ENCODE peak calls at places on chromosomes 11 and 22, in ten cellular contexts. One of them, this sample, is unnamed.

GRCh38 chr11:34564406-34564805 is 50.8 kb upstream of the ELF5 start:
- DNase-seq in spleen: no peak
- DNase-seq in OCI-LY7: no peak
- DNase-seq in GM12865: no peak
- DNase-seq in GM23338: peak
- DNase-seq in SK-N-SH: no peak
- DNase-seq in heart left ventricle: no peak
- DNase-seq in psoas muscle: no peak
- DNase-seq in tibial nerve: no peak
- DNase-seq in AG04450: no peak
- DNase-seq in this sample: no peak

GRCh38 chr11:68844376-68844775 is 2.7 kb upstream of the CPT1A start:
- DNase-seq in spleen: no peak
- DNase-seq in OCI-LY7: no peak
- DNase-seq in GM12865: no peak
- DNase-seq in GM23338: no peak
- DNase-seq in SK-N-SH: no peak
- DNase-seq in heart left ventricle: no peak
- DNase-seq in psoas muscle: no peak
- DNase-seq in tibial nerve: no peak
- DNase-seq in AG04450: no peak
- DNase-seq in this sample: no peak

GRCh38 chr11:128399722-128400121 is 187.6 kb downstream of the ETS1 start:
- DNase-seq in spleen: no peak
- DNase-seq in OCI-LY7: no peak
- DNase-seq in GM12865: no peak
- DNase-seq in GM23338: no peak
- DNase-seq in SK-N-SH: no peak
- DNase-seq in heart left ventricle: no peak
- DNase-seq in psoas muscle: no peak
- DNase-seq in tibial nerve: no peak
- DNase-seq in AG04450: no peak
- DNase-seq in this sample: no peak

GRCh38 chr11:32448232-32448631 is 12.9 kb upstream of the WT1 start:
- DNase-seq in spleen: no peak
- DNase-seq in OCI-LY7: peak
- DNase-seq in GM12865: peak
- DNase-seq in GM23338: peak
- DNase-seq in SK-N-SH: no peak
- DNase-seq in heart left ventricle: no peak
- DNase-seq in psoas muscle: no peak
- DNase-seq in tibial nerve: no peak
- DNase-seq in AG04450: no peak
- DNase-seq in this sample: no peak

GRCh38 chr11:109697140-109697843 is 275.3 kb downstream of the C11orf87 start:
- DNase-seq in spleen: peak
- DNase-seq in OCI-LY7: peak
- DNase-seq in GM12865: peak
- DNase-seq in GM23338: peak
- DNase-seq in SK-N-SH: peak
- DNase-seq in heart left ventricle: no peak
- DNase-seq in psoas muscle: no peak
- DNase-seq in tibial nerve: no peak
- DNase-seq in AG04450: peak
- DNase-seq in this sample: no peak

GRCh38 chr11:120337133-120337895 is 1.1 kb downstream of the ARHGEF12 start:
- DNase-seq in spleen: peak
- DNase-seq in OCI-LY7: peak
- DNase-seq in GM12865: peak
- DNase-seq in GM23338: peak
- DNase-seq in SK-N-SH: peak
- DNase-seq in heart left ventricle: no peak
- DNase-seq in psoas muscle: peak
- DNase-seq in tibial nerve: peak
- DNase-seq in AG04450: no peak
- DNase-seq in this sample: no peak

GRCh38 chr22:31400023-31400397 is 606 bp downstream of the DRG1 start:
- DNase-seq in spleen: no peak
- DNase-seq in OCI-LY7: no peak
- DNase-seq in GM12865: peak
- DNase-seq in GM23338: peak
- DNase-seq in SK-N-SH: no peak
- DNase-seq in heart left ventricle: no peak
- DNase-seq in psoas muscle: no peak
- DNase-seq in tibial nerve: no peak
- DNase-seq in AG04450: no peak
- DNase-seq in this sample: no peak

GRCh38 chr11:2196970-2197770 is 25.6 kb upstream of the TH start:
- DNase-seq in spleen: peak
- DNase-seq in OCI-LY7: peak
- DNase-seq in GM12865: peak
- DNase-seq in GM23338: peak
- DNase-seq in SK-N-SH: peak
- DNase-seq in heart left ventricle: peak
- DNase-seq in psoas muscle: peak
- DNase-seq in tibial nerve: peak
- DNase-seq in AG04450: peak
- DNase-seq in this sample: no peak

GRCh38 chr22:39932918-39933649 is 27.1 kb upstream of the TMA7B start:
- DNase-seq in spleen: no peak
- DNase-seq in OCI-LY7: peak
- DNase-seq in GM12865: peak
- DNase-seq in GM23338: peak
- DNase-seq in SK-N-SH: no peak
- DNase-seq in heart left ventricle: no peak
- DNase-seq in psoas muscle: no peak
- DNase-seq in tibial nerve: no peak
- DNase-seq in AG04450: no peak
- DNase-seq in this sample: no peak

GRCh38 chr22:17565986-17566687 is 2.8 kb downstream of the SLC25A18 start:
- DNase-seq in spleen: no peak
- DNase-seq in OCI-LY7: no peak
- DNase-seq in GM12865: no peak
- DNase-seq in GM23338: no peak
- DNase-seq in SK-N-SH: no peak
- DNase-seq in heart left ventricle: no peak
- DNase-seq in psoas muscle: no peak
- DNase-seq in tibial nerve: no peak
- DNase-seq in AG04450: no peak
- DNase-seq in this sample: no peak

GRCh38 chr11:48017105-48017874 is 36.9 kb downstream of the PTPRJ start:
- DNase-seq in spleen: peak
- DNase-seq in OCI-LY7: peak
- DNase-seq in GM12865: no peak
- DNase-seq in GM23338: no peak
- DNase-seq in SK-N-SH: no peak
- DNase-seq in heart left ventricle: no peak
- DNase-seq in psoas muscle: no peak
- DNase-seq in tibial nerve: no peak
- DNase-seq in AG04450: no peak
- DNase-seq in this sample: no peak

GRCh38 chr11:107508201-107508857 is 50.7 kb upstream of the CWF19L2 start:
- DNase-seq in spleen: no peak
- DNase-seq in OCI-LY7: no peak
- DNase-seq in GM12865: no peak
- DNase-seq in GM23338: no peak
- DNase-seq in SK-N-SH: no peak
- DNase-seq in heart left ventricle: no peak
- DNase-seq in psoas muscle: no peak
- DNase-seq in tibial nerve: no peak
- DNase-seq in AG04450: no peak
- DNase-seq in this sample: no peak

GRCh38 chr22:39454385-39454871 is 2.4 kb upstream of the MGAT3 start:
- DNase-seq in spleen: no peak
- DNase-seq in OCI-LY7: no peak
- DNase-seq in GM12865: no peak
- DNase-seq in GM23338: no peak
- DNase-seq in SK-N-SH: no peak
- DNase-seq in heart left ventricle: no peak
- DNase-seq in psoas muscle: no peak
- DNase-seq in tibial nerve: no peak
- DNase-seq in AG04450: no peak
- DNase-seq in this sample: no peak

GRCh38 chr11:130706572-130706971 is 209.7 kb downstream of the SNX19 start:
- DNase-seq in spleen: no peak
- DNase-seq in OCI-LY7: no peak
- DNase-seq in GM12865: no peak
- DNase-seq in GM23338: no peak
- DNase-seq in SK-N-SH: no peak
- DNase-seq in heart left ventricle: no peak
- DNase-seq in psoas muscle: no peak
- DNase-seq in tibial nerve: no peak
- DNase-seq in AG04450: no peak
- DNase-seq in this sample: no peak

GRCh38 chr11:65810046-65810868 is 23.4 kb downstream of the OVOL1 start:
- DNase-seq in spleen: no peak
- DNase-seq in OCI-LY7: peak
- DNase-seq in GM12865: peak
- DNase-seq in GM23338: no peak
- DNase-seq in SK-N-SH: no peak
- DNase-seq in heart left ventricle: no peak
- DNase-seq in psoas muscle: no peak
- DNase-seq in tibial nerve: no peak
- DNase-seq in AG04450: no peak
- DNase-seq in this sample: no peak
- TF ChIP-seq CTCF in spleen: no peak
- TF ChIP-seq CTCF in OCI-LY7: peak
- TF ChIP-seq CTCF in GM12865: no peak
- TF ChIP-seq CTCF in GM23338: no peak
- TF ChIP-seq CTCF in SK-N-SH: no peak
- TF ChIP-seq CTCF in heart left ventricle: no peak
- TF ChIP-seq CTCF in psoas muscle: no peak
- TF ChIP-seq CTCF in tibial nerve: no peak
- TF ChIP-seq CTCF in AG04450: no peak
- TF ChIP-seq CTCF in this sample: no peak

DNA sequence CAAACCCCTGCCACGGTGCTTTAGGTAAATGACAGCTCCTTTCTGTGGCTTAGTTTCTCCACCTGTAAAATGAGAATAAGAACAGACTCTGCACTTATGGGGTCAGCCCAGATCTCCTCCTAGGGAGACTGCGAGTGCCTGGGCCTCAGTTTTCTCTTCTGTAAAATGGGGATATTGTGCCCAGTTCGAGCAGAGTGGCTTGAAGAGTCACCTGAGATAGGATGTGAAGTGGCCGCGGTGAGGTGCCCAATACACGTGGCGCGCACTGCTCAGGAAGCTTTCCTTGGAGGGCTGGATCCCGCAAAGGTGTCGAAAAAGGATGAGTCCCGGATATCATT is 467 bp upstream of the EMID1 start:
- DNase-seq in spleen: no peak
- DNase-seq in OCI-LY7: no peak
- DNase-seq in GM12865: no peak
- DNase-seq in GM23338: peak
- DNase-seq in SK-N-SH: no peak
- DNase-seq in heart left ventricle: no peak
- DNase-seq in psoas muscle: no peak
- DNase-seq in tibial nerve: no peak
- DNase-seq in AG04450: no peak
- DNase-seq in this sample: no peak
- H3K4me3 ChIP-seq in spleen: peak
- H3K4me3 ChIP-seq in OCI-LY7: no peak
- H3K4me3 ChIP-seq in GM12865: peak
- H3K4me3 ChIP-seq in GM23338: peak
- H3K4me3 ChIP-seq in SK-N-SH: peak
- H3K4me3 ChIP-seq in heart left ventricle: peak
- H3K4me3 ChIP-seq in psoas muscle: peak
- H3K4me3 ChIP-seq in tibial nerve: peak
- H3K4me3 ChIP-seq in AG04450: peak
- H3K4me3 ChIP-seq in this sample: peak

DNA sequence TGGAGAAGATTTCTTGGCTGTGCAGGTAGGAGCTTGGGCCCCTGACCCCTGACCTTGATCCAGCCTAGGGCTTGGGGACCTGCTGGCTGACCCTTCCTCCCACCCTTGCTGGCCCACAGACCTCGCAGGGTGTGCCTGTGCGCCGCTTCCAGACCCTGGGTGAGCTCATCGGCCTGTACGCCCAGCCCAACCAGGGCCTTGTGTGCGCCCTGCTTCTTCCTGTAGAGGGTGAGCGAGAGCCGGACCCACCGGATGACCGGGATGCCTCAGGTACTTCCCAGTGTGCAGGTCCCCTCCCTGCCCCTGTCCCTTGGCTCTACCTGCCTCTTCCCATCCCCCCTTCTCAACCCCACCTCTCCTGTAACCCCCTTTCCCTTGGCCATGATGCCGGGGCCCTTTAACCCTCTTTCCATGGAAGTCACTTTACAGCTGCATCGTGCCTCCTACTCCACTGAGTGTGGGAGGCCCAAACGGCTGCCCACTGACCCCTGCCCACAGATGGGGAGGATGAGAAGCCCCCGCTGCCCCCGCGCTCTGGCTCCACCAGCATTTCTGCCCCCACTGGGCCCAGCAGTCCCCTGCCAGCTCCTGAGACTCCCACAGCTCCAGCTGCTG is 3.8 kb downstream of the INPPL1 start:
- DNase-seq in spleen: peak
- DNase-seq in OCI-LY7: no peak
- DNase-seq in GM12865: no peak
- DNase-seq in GM23338: peak
- DNase-seq in SK-N-SH: no peak
- DNase-seq in heart left ventricle: no peak
- DNase-seq in psoas muscle: no peak
- DNase-seq in tibial nerve: no peak
- DNase-seq in AG04450: no peak
- DNase-seq in this sample: no peak
- TF ChIP-seq CTCF in spleen: no peak
- TF ChIP-seq CTCF in OCI-LY7: no peak
- TF ChIP-seq CTCF in GM12865: no peak
- TF ChIP-seq CTCF in GM23338: no peak
- TF ChIP-seq CTCF in SK-N-SH: peak
- TF ChIP-seq CTCF in heart left ventricle: no peak
- TF ChIP-seq CTCF in psoas muscle: no peak
- TF ChIP-seq CTCF in tibial nerve: no peak
- TF ChIP-seq CTCF in AG04450: no peak
- TF ChIP-seq CTCF in this sample: no peak

DNA sequence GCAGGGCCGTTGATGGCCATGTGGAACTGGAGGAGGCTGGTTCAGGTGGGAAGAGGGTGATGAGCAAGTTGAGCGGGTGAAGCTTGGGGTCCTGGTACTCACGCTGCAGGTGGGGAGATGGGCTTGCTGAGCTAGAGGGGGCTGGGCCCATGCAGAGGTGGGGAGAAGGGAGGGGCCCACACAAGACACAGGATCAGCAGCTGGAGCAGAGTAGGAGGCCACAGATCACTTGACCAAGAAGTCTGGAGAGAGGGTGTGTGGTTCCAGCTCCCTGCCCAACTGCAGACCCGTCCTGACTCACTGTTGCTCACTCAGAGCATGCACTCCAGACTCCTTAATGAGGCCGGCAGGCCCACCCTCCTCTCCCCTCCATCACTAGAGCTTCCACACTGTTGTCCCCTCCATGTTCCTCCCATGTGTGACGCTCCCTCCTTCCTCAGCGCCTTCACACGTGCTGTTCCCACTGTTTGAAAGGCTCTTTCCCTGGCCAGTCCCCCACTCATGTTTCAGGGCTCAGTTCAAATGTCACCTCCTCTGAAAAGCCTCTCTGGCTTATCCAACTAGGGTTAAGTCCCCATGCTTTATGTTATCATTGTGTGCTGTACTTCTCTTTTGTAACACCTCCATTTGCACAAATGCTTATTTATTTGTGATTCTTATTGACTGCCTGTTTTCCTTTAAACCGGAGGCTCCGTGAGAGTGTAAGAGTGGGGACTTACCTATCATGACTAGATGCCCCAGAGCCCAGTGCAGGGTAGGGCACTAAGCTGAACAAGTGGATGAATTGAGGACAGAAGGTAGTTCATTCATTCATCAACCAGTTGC is 2.3 kb downstream of the CCDC86 start:
- DNase-seq in spleen: no peak
- DNase-seq in OCI-LY7: no peak
- DNase-seq in GM12865: no peak
- DNase-seq in GM23338: no peak
- DNase-seq in SK-N-SH: no peak
- DNase-seq in heart left ventricle: no peak
- DNase-seq in psoas muscle: peak
- DNase-seq in tibial nerve: no peak
- DNase-seq in AG04450: no peak
- DNase-seq in this sample: no peak
- H3K4me3 ChIP-seq in spleen: peak
- H3K4me3 ChIP-seq in OCI-LY7: peak
- H3K4me3 ChIP-seq in GM12865: peak
- H3K4me3 ChIP-seq in GM23338: peak
- H3K4me3 ChIP-seq in SK-N-SH: peak
- H3K4me3 ChIP-seq in heart left ventricle: no peak
- H3K4me3 ChIP-seq in psoas muscle: peak
- H3K4me3 ChIP-seq in tibial nerve: peak
- H3K4me3 ChIP-seq in AG04450: peak
- H3K4me3 ChIP-seq in this sample: peak